ENCODE peak calls at places on chromosomes 7 and 10, in five cellular contexts. D is nephron progenitor cell, K is coronary artery, E is BE2C, F is choroid plexus epithelial cell. Q is an unnamed sample.

GRCh38 chr7:1901431-1902210 is 231.5 kb downstream of the ELFN1 start:
- DNase-seq in E (peak; percentile 4), D (no peak), F (no peak), K (no peak), Q (no peak)

GRCh38 chr7:66348959-66349358 is 143.8 kb downstream of the TPST1 start:
- DNase-seq in K (no peak), F (no peak), D (no peak), E (no peak), Q (no peak)

GRCh38 chr7:44244282-44244681 is 43.5 kb downstream of the YKT6 start:
- DNase-seq in E (peak; percentile 66), F (peak; percentile 20), D (peak; percentile 56), K (no peak), Q (no peak)

GRCh38 chr10:69851306-69851705 is 49.6 kb downstream of the COL13A1 start:
- DNase-seq in E (no peak), D (no peak), F (no peak), K (no peak), Q (no peak)

GRCh38 chr7:140673063-140673769 is 471 bp downstream of the ADCK2 start:
- DNase-seq in E (peak; percentile 43), K (no peak), D (peak; percentile 67), F (peak; percentile 15), Q (no peak)

GRCh38 chr10:119189811-119190282 is 11.2 kb upstream of the PRDX3 start:
- DNase-seq in E (no peak), K (no peak), F (peak; percentile 94), D (no peak), Q (no peak)

GRCh38 chr10:80500572-80501380 is 36.9 kb upstream of the SH2D4B start:
- DNase-seq in K (no peak), F (peak; percentile 55), E (no peak), D (no peak), Q (no peak)

GRCh38 chr7:7051221-7051877 is 131.0 kb upstream of the C1GALT1 start:
- DNase-seq in F (no peak), K (no peak), D (no peak), E (no peak), Q (no peak)

GRCh38 chr10:38094923-38095574 is 912 bp downstream of the ZNF37A start:
- DNase-seq in D (no peak), F (no peak), K (no peak), E (no peak), Q (no peak)

GRCh38 chr7:30369879-30370278 is 85.5 kb downstream of the ZNRF2 start:
- DNase-seq in D (no peak), E (no peak), F (no peak), K (no peak), Q (no peak)

GRCh38 chr10:127888526-127889312 is 4.0 kb downstream of the CLRN3 start:
- DNase-seq in F (no peak), D (no peak), K (no peak), E (no peak), Q (peak; percentile 39)

GRCh38 chr10:71594934-71595571 is 124.5 kb downstream of the C10orf105 start:
- DNase-seq in D (no peak), E (no peak), F (no peak), K (no peak), Q (no peak)

GRCh38 chr7:19984231-19984632 is 210.8 kb upstream of the TMEM196 start:
- DNase-seq in E (peak; percentile 33), F (no peak), K (no peak), D (no peak), Q (no peak)
- TF ChIP-seq CTCF in E (peak; percentile 21), F (peak; percentile 14), K (no peak), D (no peak), Q (no peak)

DNA sequence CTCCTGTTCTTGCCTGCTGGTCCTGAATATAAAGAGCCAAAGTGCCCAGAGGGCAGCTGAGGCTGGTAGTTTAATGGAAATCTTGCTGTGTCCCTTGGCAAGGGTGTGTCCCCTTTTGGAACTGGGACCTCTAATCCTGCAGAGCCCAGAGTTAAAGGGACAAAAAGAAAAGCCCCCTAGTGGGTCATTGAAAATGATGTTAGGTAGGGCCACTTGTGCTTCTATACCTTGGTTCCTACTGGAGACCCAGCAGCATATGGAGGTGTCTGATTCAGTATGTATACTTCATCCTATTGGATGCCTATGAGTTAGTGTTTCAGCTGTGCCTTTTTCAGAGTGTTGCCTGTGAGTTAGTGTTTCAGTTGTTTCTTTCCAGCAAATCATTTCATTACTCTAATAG is 30.5 kb downstream of the TFAM start:
- DNase-seq in F (no peak), D (no peak), K (no peak), E (no peak), Q (no peak)
- TF ChIP-seq CTCF in F (no peak), D (no peak), K (no peak), E (no peak), Q (no peak)

GRCh38 chr10:117078168-117078837 is 59.8 kb downstream of the VAX1 start:
- DNase-seq in F (no peak), K (no peak), D (no peak), E (no peak), Q (no peak)
- TF ChIP-seq CTCF in F (no peak), K (no peak), D (no peak), E (no peak), Q (no peak)

DNA sequence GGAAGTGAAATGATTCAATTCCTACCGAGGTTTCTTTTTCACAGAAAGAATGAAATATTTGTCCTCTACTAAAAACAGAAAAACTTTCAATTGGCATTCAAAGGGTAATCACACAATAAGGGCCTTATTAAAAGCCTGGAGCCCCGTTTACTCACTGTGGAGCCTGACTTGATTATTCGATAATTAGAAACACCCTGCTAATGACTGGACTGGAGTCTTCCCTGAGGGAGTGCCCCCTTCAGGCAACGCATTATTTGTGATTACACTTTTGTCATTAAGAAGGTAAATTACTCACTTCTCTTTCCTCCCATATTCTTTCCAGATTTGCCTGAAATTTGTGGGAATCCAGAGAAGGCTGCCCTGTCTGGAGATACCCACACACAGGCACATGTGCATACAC is 444.2 kb upstream of the NPVF start:
- DNase-seq in F (no peak), E (no peak), K (no peak), D (no peak), Q (no peak)
- TF ChIP-seq CTCF in F (peak; percentile 31), E (no peak), K (no peak), D (no peak), Q (no peak)

GRCh38 chr7:139562491-139562890 is 39.0 kb downstream of the CLEC2L start:
- DNase-seq in D (no peak), F (no peak), E (no peak), K (peak; percentile 29), Q (peak; percentile 20)

GRCh38 chr7:139560199-139560598 is 36.7 kb downstream of the CLEC2L start:
- DNase-seq in D (no peak), F (no peak), K (no peak), E (no peak), Q (no peak)

GRCh38 chr7:139559364-139560105 is 36.0 kb downstream of the CLEC2L start:
- DNase-seq in K (peak; percentile 8), E (no peak), D (no peak), F (no peak), Q (peak; percentile 48)

GRCh38 chr7:139560678-139561077 is 37.2 kb downstream of the CLEC2L start:
- DNase-seq in D (no peak), K (peak; percentile 57), F (no peak), E (peak; percentile 85), Q (peak; percentile 62)

DNA sequence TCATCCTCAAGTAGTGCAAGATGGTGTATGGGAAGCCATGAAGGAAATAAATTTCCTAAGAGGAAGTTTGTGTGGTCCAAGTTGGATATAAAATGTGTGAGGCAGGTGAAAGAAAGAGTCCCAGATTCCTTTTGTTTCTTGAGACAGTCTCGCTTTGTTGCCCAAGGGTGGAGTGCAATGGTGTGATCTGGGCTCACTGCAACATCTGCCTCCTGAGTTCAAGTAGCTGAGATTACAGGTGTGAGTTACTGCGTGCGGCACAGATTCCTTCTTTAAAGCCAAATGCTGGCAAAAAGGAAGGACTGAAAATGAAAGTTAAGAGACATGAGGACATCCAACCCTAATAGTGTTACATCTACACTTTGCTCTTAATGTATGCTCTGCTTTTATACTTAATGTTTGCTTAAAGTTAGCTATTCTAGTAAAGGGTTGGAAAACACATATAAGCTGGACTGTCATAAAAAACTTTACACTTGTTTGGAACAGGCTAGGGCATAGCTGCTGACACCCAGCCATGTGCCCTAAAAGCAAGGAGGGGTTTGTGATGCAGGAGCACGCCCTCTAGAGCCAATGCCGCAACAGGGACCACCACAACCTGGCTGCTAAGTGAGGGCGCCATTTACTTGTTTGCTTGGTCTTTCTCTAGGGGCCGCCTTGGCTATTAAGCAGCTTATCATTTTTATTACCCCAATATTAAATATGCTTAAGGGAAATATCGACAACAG is 34.5 kb downstream of the CLEC2L start:
- DNase-seq in F (no peak), E (no peak), K (no peak), D (no peak), Q (peak; percentile 40)
- TF ChIP-seq CTCF in F (peak; percentile 14), E (peak; percentile 19), K (no peak), D (no peak), Q (no peak)

GRCh38 chr10:98313598-98313997 is 45.6 kb upstream of the LOXL4 start:
- DNase-seq in K (no peak), E (no peak), F (no peak), D (no peak), Q (no peak)

GRCh38 chr10:98312349-98312748 is 44.4 kb upstream of the LOXL4 start:
- DNase-seq in E (no peak), D (no peak), K (no peak), F (no peak), Q (no peak)

GRCh38 chr10:98314577-98315284 is 46.7 kb upstream of the LOXL4 start:
- DNase-seq in E (no peak), K (peak; percentile 78), D (no peak), F (no peak), Q (no peak)

GRCh38 chr10:98310721-98311120 is 42.7 kb upstream of the LOXL4 start:
- DNase-seq in K (no peak), E (no peak), D (no peak), F (no peak), Q (no peak)

DNA sequence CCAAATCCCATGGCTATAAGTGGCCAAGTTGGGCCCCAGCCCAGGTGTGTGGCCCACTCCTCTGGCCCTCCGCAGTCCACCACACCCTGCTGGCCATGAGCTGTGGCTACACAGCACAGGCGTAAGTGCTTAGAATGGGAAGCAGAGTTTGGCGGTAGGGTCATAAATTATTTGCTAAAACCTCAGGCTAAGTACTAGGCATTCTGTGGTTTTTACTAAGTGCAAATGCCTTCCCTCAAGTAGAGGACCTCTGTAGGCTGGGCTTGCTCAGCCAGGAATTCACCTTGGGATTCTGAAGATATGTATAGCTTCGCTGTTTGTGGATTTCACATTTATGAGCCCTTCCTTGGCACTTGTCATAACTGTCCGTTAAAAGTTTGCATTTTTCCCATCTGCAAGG is 44.8 kb upstream of the LOXL4 start:
- DNase-seq in F (no peak), D (no peak), E (no peak), K (no peak), Q (no peak)
- TF ChIP-seq CTCF in F (no peak), D (no peak), E (no peak), K (no peak), Q (no peak)

DNA sequence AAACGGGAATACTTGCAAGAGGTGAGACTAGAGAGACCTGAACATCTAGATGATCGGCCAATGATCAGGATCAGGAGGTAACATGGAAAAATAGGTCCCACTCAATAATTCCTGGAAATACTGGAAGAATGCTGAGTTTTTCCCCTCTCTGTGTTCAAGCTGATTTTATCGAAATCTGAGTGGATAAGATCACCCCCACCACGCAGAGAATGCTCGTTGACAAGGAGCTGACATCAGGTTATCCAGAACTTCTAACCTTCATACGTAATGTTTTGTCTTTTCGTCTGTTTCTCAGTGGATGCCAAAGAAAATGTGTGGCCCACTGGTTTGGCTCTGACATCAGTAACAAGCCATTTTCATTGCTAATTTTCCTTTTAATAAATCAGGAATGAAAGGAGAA is 58.5 kb upstream of the MKX start:
- DNase-seq in K (no peak), E (no peak), D (no peak), F (no peak), Q (no peak)
- TF ChIP-seq CTCF in K (no peak), E (no peak), D (no peak), F (no peak), Q (no peak)

GRCh38 chr10:101141622-101142532 is 10.8 kb downstream of the TLX1 start:
- DNase-seq in E (peak; percentile 85), F (peak; percentile 85), D (peak; percentile 89), K (no peak), Q (no peak)
- TF ChIP-seq CTCF in E (peak; percentile 89), F (peak; percentile 94), D (peak; percentile 97), K (peak; percentile 97), Q (peak; percentile 98)